ENCODE peak calls at places on chromosomes 12 and 14, in nine cellular contexts. N, D, W, R, F, A, S, G and U are unnamed samples.
A peak's percentile ranks its signal among the peaks of the same experiment; 100 is the strongest.

GRCh38 chr14:77985235-77985634 is 184.9 kb upstream of the NRXN3 start:
- DNase-seq in N (no peak), D (no peak), W (no peak), R (no peak), F (peak; percentile 36), A (no peak), S (no peak), G (peak; percentile 91), U (no peak)

GRCh38 chr12:57165741-57166140 is 18.3 kb upstream of the LRP1-AS start:
- DNase-seq in N (peak; percentile 92), D (no peak), W (peak; percentile 94), R (no peak), F (no peak), A (peak; percentile 85), S (no peak), G (peak; percentile 38), U (no peak)

GRCh38 chr14:94681300-94682060 is 69.3 kb downstream of the SERPINA3 start:
- DNase-seq in N (peak; percentile 42), D (no peak), W (peak; percentile 59), R (no peak), F (no peak), A (peak; percentile 78), S (no peak), G (peak; percentile 30), U (no peak)

GRCh38 chr14:68146812-68147211 is 327.2 kb downstream of the RAD51B start:
- DNase-seq in N (peak; percentile 91), D (no peak), W (peak; percentile 68), R (peak; percentile 66), F (no peak), A (peak; percentile 80), S (no peak), G (peak; percentile 99), U (no peak)

GRCh38 chr14:38724621-38725020 is 378.4 kb downstream of the SEC23A start:
- DNase-seq in N (no peak), D (no peak), W (no peak), R (no peak), F (no peak), A (no peak), S (no peak), G (no peak), U (no peak)

GRCh38 chr14:57073986-57074385 is 194.7 kb downstream of the EXOC5 start:
- DNase-seq in N (no peak), D (no peak), W (no peak), R (no peak), F (no peak), A (no peak), S (no peak), G (no peak), U (no peak)

GRCh38 chr14:47022721-47023120 is 371.1 kb upstream of the RPL10L start:
- DNase-seq in N (peak; percentile 39), D (no peak), W (no peak), R (no peak), F (no peak), A (no peak), S (no peak), G (no peak), U (no peak)

GRCh38 chr12:115507951-115508722 is 769.4 kb downstream of the MED13L start:
- DNase-seq in N (no peak), D (peak; percentile 40), W (no peak), R (no peak), F (peak; percentile 59), A (no peak), S (peak; percentile 22), G (no peak), U (no peak)

GRCh38 chr12:115897718-115898117 is 379.8 kb downstream of the MED13L start:
- DNase-seq in N (no peak), D (no peak), W (no peak), R (no peak), F (no peak), A (no peak), S (no peak), G (peak; percentile 18), U (no peak)

GRCh38 chr14:23114669-23115491 is 4.2 kb downstream of the CEBPE start:
- DNase-seq in N (peak; percentile 93), D (peak; percentile 71), W (peak; percentile 94), R (no peak), F (no peak), A (peak; percentile 80), S (no peak), G (peak; percentile 98), U (no peak)

GRCh38 chr12:56867216-56867615 is 67.0 kb downstream of the SDR9C7 start:
- DNase-seq in N (peak; percentile 3), D (no peak), W (no peak), R (no peak), F (no peak), A (no peak), S (no peak), G (no peak), U (no peak)

GRCh38 chr12:130429656-130430505 is 92.2 kb downstream of the PIWIL1 start:
- DNase-seq in N (no peak), D (no peak), W (no peak), R (no peak), F (no peak), A (no peak), S (no peak), G (no peak), U (no peak)

GRCh38 chr12:3700861-3701260 is 52.0 kb downstream of the CRACR2A start:
- DNase-seq in N (no peak), D (no peak), W (no peak), R (no peak), F (no peak), A (no peak), S (no peak), G (peak; percentile 26), U (no peak)

GRCh38 chr12:92488735-92489134 is 214.1 kb upstream of the PLEKHG7 start:
- DNase-seq in N (no peak), D (no peak), W (no peak), R (no peak), F (no peak), A (no peak), S (no peak), G (no peak), U (no peak)

GRCh38 chr14:33198684-33199083 is 260.0 kb downstream of the NPAS3 start:
- DNase-seq in N (no peak), D (no peak), W (no peak), R (no peak), F (no peak), A (no peak), S (no peak), G (no peak), U (no peak)

GRCh38 chr14:50088731-50089130 is 27.6 kb downstream of the VCPKMT start:
- DNase-seq in N (no peak), D (no peak), W (no peak), R (no peak), F (no peak), A (no peak), S (no peak), G (no peak), U (no peak)

GRCh38 chr14:75223664-75224154 is 47.3 kb upstream of the TMED10 start:
- DNase-seq in N (no peak), D (peak; percentile 66), W (no peak), R (no peak), F (peak; percentile 52), A (no peak), S (peak; percentile 34), G (peak; percentile 36), U (no peak)

GRCh38 chr12:52721838-52722470 is 18.6 kb upstream of the KRT77 start:
- DNase-seq in N (no peak), D (no peak), W (no peak), R (no peak), F (no peak), A (no peak), S (no peak), G (no peak), U (no peak)

GRCh38 chr14:29529418-29529817 is 398.2 kb downstream of the PRKD1 start:
- DNase-seq in N (peak; percentile 20), D (no peak), W (no peak), R (no peak), F (no peak), A (no peak), S (no peak), G (no peak), U (no peak)

GRCh38 chr12:59370933-59371332 is 224.9 kb upstream of the SLC16A7 start:
- DNase-seq in N (peak; percentile 59), D (no peak), W (no peak), R (no peak), F (no peak), A (no peak), S (no peak), G (no peak), U (no peak)

DNA sequence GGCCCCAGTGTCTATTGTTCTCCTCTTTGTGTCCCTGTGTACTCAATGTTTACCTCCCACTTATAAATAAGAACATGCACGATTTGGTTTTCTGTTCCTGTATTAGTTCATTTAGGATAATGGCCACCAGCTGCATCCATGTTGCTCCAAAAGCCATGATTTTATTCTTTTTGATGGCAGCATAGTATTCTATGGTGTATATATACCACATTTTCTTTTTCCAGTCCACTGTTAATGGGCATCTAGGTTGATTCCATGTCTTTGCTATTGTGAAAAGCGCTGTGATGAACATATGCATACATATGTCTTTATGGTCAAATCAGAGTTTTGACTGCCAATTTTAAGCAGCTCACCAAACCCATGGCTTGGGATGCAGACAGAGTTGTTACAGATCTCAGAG is 17.2 kb upstream of the ANP32D start:
- DNase-seq in N (no peak), D (no peak), W (no peak), R (no peak), F (no peak), A (no peak), S (no peak), G (no peak), U (no peak)
- H3K27ac ChIP-seq in N (no peak overlapping the region), D (no peak overlapping the region), W (no peak overlapping the region), R (no peak overlapping the region), F (no peak overlapping the region), A (no peak overlapping the region), S (no peak overlapping the region), G (no peak overlapping the region), U (no peak overlapping the region)

GRCh38 chr12:49389092-49389703 is 21.9 kb downstream of the SPATS2 start:
- DNase-seq in N (no peak), D (peak; percentile 79), W (no peak), R (peak; percentile 17), F (peak; percentile 25), A (no peak), S (peak; percentile 11), G (no peak), U (no peak)
- TF ChIP-seq CTCF in N (no peak), D (peak; percentile 38), W (no peak), R (no peak), F (no peak), A (no peak), S (no peak), G (no peak), U (no peak)

GRCh38 chr14:104819361-104819771 is 18.5 kb downstream of the ZBTB42 start:
- DNase-seq in N (no peak), D (no peak), W (no peak), R (no peak), F (peak; percentile 16), A (no peak), S (no peak), G (no peak), U (no peak)
- H3K27ac ChIP-seq in N (no peak overlapping the region), D (no peak overlapping the region), W (peak overlapping the region; percentile 60), R (no peak overlapping the region), F (no peak overlapping the region), A (no peak overlapping the region), S (no peak overlapping the region), G (no peak overlapping the region), U (no peak overlapping the region)

GRCh38 chr12:42085596-42085995 is 59.1 kb downstream of the GXYLT1 start:
- DNase-seq in N (no peak), D (no peak), W (no peak), R (no peak), F (no peak), A (no peak), S (no peak), G (no peak), U (no peak)

GRCh38 chr12:42086021-42086420 is 58.7 kb downstream of the GXYLT1 start:
- DNase-seq in N (no peak), D (no peak), W (no peak), R (no peak), F (no peak), A (no peak), S (no peak), G (peak; percentile 47), U (no peak)

GRCh38 chr12:42084522-42084921 is 60.2 kb downstream of the GXYLT1 start:
- DNase-seq in N (no peak), D (no peak), W (no peak), R (no peak), F (no peak), A (no peak), S (no peak), G (no peak), U (no peak)
- TF ChIP-seq CTCF in N (no peak), D (no peak), W (no peak), R (no peak), F (no peak), A (no peak), S (no peak), G (no peak), U (no peak)